ENCODE peak calls at places on chromosomes 6 and 20, in four cellular contexts. V is NCI-H1694; G is prostate gland; W is activated naive CD4-positive, alpha-beta T cell. F is an unnamed sample.

GRCh38 chr20:63707558-63708300 is at the start of the genes ARFRP1 and ZGPAT:
- DNase-seq in V (peak; percentile 23), G (peak; percentile 73), W (peak; percentile 76), F (peak; percentile 71)

GRCh38 chr6:20575691-20576451 is 41.6 kb downstream of the CDKAL1 start:
- DNase-seq in V (no peak), G (no peak), W (no peak), F (no peak)

GRCh38 chr20:32189691-32190607 is 17.6 kb downstream of the PLAGL2 start:
- DNase-seq in V (no peak), G (peak; percentile 65), W (peak; percentile 19), F (peak; percentile 70)

GRCh38 chr6:34511923-34512737 is 44.0 kb downstream of the SPDEF start:
- DNase-seq in V (no peak), G (no peak), W (no peak), F (no peak)

GRCh38 chr6:168314948-168315347 is 4.6 kb downstream of the DACT2 start:
- DNase-seq in V (no peak), G (peak; percentile 89), W (no peak), F (no peak)

GRCh38 chr6:94177429-94177828 is 758.1 kb upstream of the EPHA7 start:
- DNase-seq in V (no peak), G (no peak), W (no peak), F (no peak)

GRCh38 chr20:7993703-7994102 is 25.9 kb downstream of the TMX4 start:
- DNase-seq in V (no peak), G (no peak), W (no peak), F (no peak)

GRCh38 chr6:143940011-143940597 is 68.0 kb downstream of the PLAGL1 start:
- DNase-seq in V (no peak), G (no peak), W (no peak), F (no peak)

GRCh38 chr6:6494677-6495076 is 93.8 kb upstream of the LY86 start:
- DNase-seq in V (peak; percentile 68), G (peak; percentile 12), W (no peak), F (no peak)

GRCh38 chr6:25303234-25303633 is 24.1 kb downstream of the CARMIL1 start:
- DNase-seq in V (no peak), G (no peak), W (no peak), F (no peak)

GRCh38 chr6:92364948-92365386 is 1054.4 kb downstream of the EPHA7 start:
- DNase-seq in V (no peak), G (no peak), W (no peak), F (no peak)

GRCh38 chr20:22686097-22686496 is 101.7 kb upstream of the FOXA2 start:
- DNase-seq in V (no peak), G (no peak), W (no peak), F (no peak)

GRCh38 chr20:51463998-51464397 is 78.5 kb downstream of the NFATC2 start:
- DNase-seq in V (no peak), G (no peak), W (no peak), F (no peak)

GRCh38 chr6:92577077-92577719 is 842.2 kb downstream of the EPHA7 start:
- DNase-seq in V (no peak), G (no peak), W (no peak), F (no peak)

GRCh38 chr6:14316911-14317535 is 199.5 kb downstream of the CD83 start:
- DNase-seq in V (no peak), G (peak; percentile 37), W (no peak), F (no peak)

GRCh38 chr6:7697820-7698623 is 27.9 kb upstream of the BMP6 start:
- DNase-seq in V (no peak), G (no peak), W (no peak), F (no peak)

GRCh38 chr6:125871365-125871764 is 80.6 kb downstream of the NCOA7 start:
- DNase-seq in V (no peak), G (no peak), W (no peak), F (no peak)

GRCh38 chr6:52189974-52190373 is 3.8 kb downstream of the IL17A start:
- DNase-seq in V (no peak), G (no peak), W (no peak), F (no peak)

GRCh38 chr20:10651227-10651990 is 22.4 kb downstream of the JAG1 start:
- DNase-seq in V (no peak), G (peak; percentile 52), W (no peak), F (no peak)

GRCh38 chr20:46353506-46354206 is 45.4 kb upstream of the CDH22 start:
- DNase-seq in V (no peak), G (no peak), W (no peak), F (no peak)

GRCh38 chr20:3235661-3236324 is 3.2 kb downstream of the SLC4A11 start:
- DNase-seq in V (no peak), G (no peak), W (no peak), F (no peak)

GRCh38 chr6:168120390-168121307 is 41.6 kb upstream of the FRMD1 start:
- DNase-seq in V (no peak), G (peak; percentile 1), W (no peak), F (peak; percentile 13)

GRCh38 chr6:21135484-21136005 is 458.0 kb upstream of the SOX4 start:
- DNase-seq in V (peak; percentile 31), G (no peak), W (no peak), F (no peak)

GRCh38 chr6:26129656-26130055 is 42.4 kb downstream of the HFE start:
- DNase-seq in V (no peak), G (no peak), W (no peak), F (no peak)

GRCh38 chr6:110664933-110665332 is 150.3 kb downstream of the CDK19 start:
- DNase-seq in V (no peak), G (no peak), W (no peak), F (no peak)

GRCh38 chr20:17612287-17612974 is 42.6 kb downstream of the DSTN start:
- DNase-seq in V (no peak), G (no peak), W (no peak), F (peak; percentile 41)

GRCh38 chr6:161434921-161435411 is 161.1 kb upstream of the AGPAT4 start:
- DNase-seq in V (no peak), G (peak; percentile 17), W (no peak), F (no peak)

GRCh38 chr6:98747246-98747645 is 87.1 kb upstream of the POU3F2 start:
- DNase-seq in V (no peak), G (no peak), W (no peak), F (no peak)

GRCh38 chr6:37125779-37126553 is 44.0 kb upstream of the PIM1 start:
- DNase-seq in V (no peak), G (no peak), W (no peak), F (no peak)

F was measured in breast epithelium.